ENCODE peak calls at places on chromosomes 16 and 17, in seven cellular contexts. S, J, C, Z, G, W and X are unnamed samples. For H3K36me3 and H3K9me3, the result is how much of the 10 kb centered on the place peaks cover.

GRCh38 chr17:67289174-67289876 is 44.3 kb upstream of the HELZ start:
- DNase-seq in S (peak), J (no peak), C (peak), Z (peak), G (peak), W (no peak), X (peak)

GRCh38 chr17:34639706-34640425 is 60.5 kb downstream of the TMEM132E start:
- DNase-seq in S (no peak), J (no peak), C (no peak), Z (no peak), G (no peak), W (no peak), X (no peak)

GRCh38 chr16:70577256-70577698 is 53.7 kb downstream of the SF3B3 start:
- DNase-seq in S (peak), J (no peak), C (no peak), Z (no peak), G (peak), W (peak), X (peak)

GRCh38 chr17:2406903-2407790 is 6.3 kb upstream of the MNT start:
- DNase-seq in S (peak), J (no peak), C (peak), Z (peak), G (peak), W (no peak), X (peak)

GRCh38 chr17:70086468-70086867 is 11.4 kb downstream of the KCNJ16 start:
- DNase-seq in S (no peak), J (no peak), C (no peak), Z (no peak), G (peak), W (no peak), X (no peak)

GRCh38 chr16:87000007-87000406 is 317.2 kb downstream of the C16orf95 start:
- DNase-seq in S (no peak), J (no peak), C (no peak), Z (no peak), G (no peak), W (no peak), X (no peak)

GRCh38 chr17:64507418-64507766 is 615 bp downstream of the CEP95 start:
- DNase-seq in S (peak), J (no peak), C (no peak), Z (no peak), G (peak), W (peak), X (peak)

GRCh38 chr17:3641717-3642486 is 5.3 kb downstream of the CTNS start:
- DNase-seq in S (no peak), J (no peak), C (no peak), Z (no peak), G (no peak), W (no peak), X (no peak)

GRCh38 chr16:13906426-13907089 is 13.4 kb upstream of the ERCC4 start:
- DNase-seq in S (no peak), J (no peak), C (no peak), Z (no peak), G (no peak), W (peak), X (no peak)

GRCh38 chr16:24996301-24996700 is 18.9 kb downstream of the ARHGAP17 start:
- DNase-seq in S (no peak), J (no peak), C (no peak), Z (no peak), G (no peak), W (no peak), X (no peak)

GRCh38 chr16:72740346-72740745 is 307.6 kb downstream of the ZFHX3 start:
- DNase-seq in S (no peak), J (no peak), C (no peak), Z (no peak), G (no peak), W (no peak), X (no peak)

GRCh38 chr17:65278050-65278819 is 141.1 kb downstream of the RGS9 start:
- DNase-seq in S (peak), J (no peak), C (no peak), Z (peak), G (peak), W (peak), X (peak)

GRCh38 chr17:41521574-41522261 is 3.0 kb upstream of the KRT15 start:
- DNase-seq in S (no peak), J (no peak), C (no peak), Z (no peak), G (peak), W (no peak), X (peak)

GRCh38 chr17:56834380-56835258 is 668 bp downstream of the DGKE start:
- DNase-seq in S (peak), J (peak), C (peak), Z (peak), G (peak), W (peak), X (peak)

GRCh38 chr17:64056269-64057005 is 36.0 kb upstream of the ICAM2 start:
- DNase-seq in S (no peak), J (peak), C (no peak), Z (no peak), G (no peak), W (peak), X (no peak)

GRCh38 chr17:9360610-9361571 is 214.7 kb downstream of the STX8 start:
- DNase-seq in S (peak), J (no peak), C (no peak), Z (peak), G (peak), W (no peak), X (no peak)

GRCh38 chr17:78019367-78019975 is 61.0 kb downstream of the TNRC6C start:
- DNase-seq in S (no peak), J (peak), C (no peak), Z (no peak), G (peak), W (peak), X (no peak)

GRCh38 chr17:4215882-4216411 is 47.8 kb downstream of the ANKFY1 start:
- DNase-seq in S (no peak), J (no peak), C (no peak), Z (no peak), G (no peak), W (peak), X (no peak)

GRCh38 chr17:61219460-61219859 is 180.2 kb upstream of the TBX2 start:
- DNase-seq in S (peak), J (no peak), C (peak), Z (no peak), G (peak), W (no peak), X (no peak)

GRCh38 chr16:6961704-6962103 is 370.9 kb upstream of the RBFOX1 start:
- DNase-seq in S (no peak), J (no peak), C (no peak), Z (no peak), G (no peak), W (no peak), X (no peak)

GRCh38 chr16:4347010-4347409 is 4.1 kb downstream of the PAM16 start:
- DNase-seq in S (no peak), J (no peak), C (no peak), Z (no peak), G (peak), W (no peak), X (no peak)

GRCh38 chr17:82985973-82986372 is 93.4 kb upstream of the METRNL start:
- DNase-seq in S (peak), J (no peak), C (no peak), Z (no peak), G (peak), W (no peak), X (peak)

GRCh38 chr17:56910509-56911235 is 3.2 kb downstream of the TRIM25 start:
- DNase-seq in S (no peak), J (no peak), C (no peak), Z (no peak), G (no peak), W (no peak), X (no peak)

GRCh38 chr17:41500131-41500911 is 5.1 kb downstream of the KRT13 start:
- DNase-seq in S (no peak), J (no peak), C (no peak), Z (no peak), G (no peak), W (no peak), X (peak)

GRCh38 chr16:3964686-3965290 is 84.3 kb upstream of the CREBBP start:
- DNase-seq in S (no peak), J (no peak), C (no peak), Z (no peak), G (no peak), W (no peak), X (no peak)

GRCh38 chr16:2500937-2501750 is 12.6 kb upstream of the ATP6V0C start:
- DNase-seq in S (peak), J (peak), C (peak), Z (peak), G (peak), W (peak), X (peak)

GRCh38 chr16:83113811-83114210 is 487.0 kb downstream of the CDH13 start:
- DNase-seq in S (no peak), J (no peak), C (no peak), Z (no peak), G (peak), W (no peak), X (no peak)

GRCh38 chr17:40556884-40557414 is 8.3 kb downstream of the CCR7 start:
- DNase-seq in S (peak), J (no peak), C (peak), Z (peak), G (no peak), W (no peak), X (no peak)

GRCh38 chr17:21275579-21276339 is 8.8 kb upstream of the MAP2K3 start:
- DNase-seq in S (peak), J (peak), C (peak), Z (peak), G (peak), W (peak), X (peak)

GRCh38 chr16:75244844-75245758 is 6.3 kb downstream of the BCAR1 start:
- DNase-seq in S (peak), J (no peak), C (peak), Z (peak), G (peak), W (no peak), X (peak)

GRCh38 chr17:41287050-41287449 is 11.6 kb downstream of the KRTAP9-7 start:
- DNase-seq in S (no peak), J (no peak), C (no peak), Z (no peak), G (no peak), W (no peak), X (no peak)

DNA sequence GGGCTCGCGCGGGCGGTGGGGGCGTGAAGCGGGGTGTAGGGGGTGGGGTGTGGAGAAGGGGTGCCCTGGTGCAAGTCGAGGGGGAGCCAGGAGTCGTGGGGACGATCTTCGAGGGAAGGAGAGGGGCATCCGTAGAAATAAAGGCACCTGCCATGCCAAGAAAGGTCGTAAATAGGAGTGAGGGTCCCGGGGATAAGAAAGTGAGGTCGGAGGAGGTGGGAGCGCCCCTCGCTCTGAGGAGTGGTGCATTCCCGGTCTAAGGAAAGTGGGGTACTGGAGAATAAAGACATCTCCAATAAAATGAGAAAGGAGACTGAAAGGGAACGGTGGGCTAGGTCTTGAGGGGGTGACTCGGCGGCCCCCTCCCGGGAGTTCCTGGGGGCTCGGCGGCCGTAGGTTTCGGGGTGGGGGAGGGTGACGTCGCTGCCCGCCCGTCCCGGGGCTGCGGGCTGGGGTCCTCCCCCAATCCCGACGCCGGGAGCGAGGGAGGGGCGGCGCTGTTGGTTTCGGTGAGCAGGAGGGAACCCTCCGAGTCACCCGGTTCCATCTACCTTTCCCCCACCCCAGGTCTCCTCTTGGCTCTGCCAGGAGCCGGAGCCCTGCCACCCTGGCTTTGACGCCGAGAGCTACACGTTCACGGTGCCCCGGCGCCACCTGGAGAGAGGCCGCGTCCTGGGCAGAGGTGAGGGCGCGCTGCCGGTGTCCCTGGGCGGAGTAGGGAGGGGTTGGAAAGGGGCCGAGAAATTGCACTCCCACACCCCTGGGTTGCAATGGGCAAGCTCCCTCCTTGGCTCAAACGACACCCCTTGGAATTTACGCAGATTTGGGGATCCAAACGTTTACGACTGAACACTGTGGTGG is 868 bp downstream of the CDH1 start:
- DNase-seq in S (no peak), J (no peak), C (no peak), Z (peak), G (no peak), W (no peak), X (no peak)
- H3K4me3 ChIP-seq in S (no peak), J (no peak), C (peak), Z (no peak), G (no peak), W (no peak), X (no peak)

GRCh38 chr17:50187403-50187735 is 14.1 kb downstream of the COL1A1 start:
- DNase-seq in S (no peak), J (no peak), C (no peak), Z (no peak), G (no peak), W (no peak), X (no peak)

GRCh38 chr17:50185724-50186545 is 15.5 kb downstream of the COL1A1 start:
- DNase-seq in S (no peak), J (no peak), C (no peak), Z (no peak), G (no peak), W (no peak), X (no peak)

GRCh38 chr17:50187741-50188520 is 13.5 kb downstream of the COL1A1 start:
- DNase-seq in S (no peak), J (no peak), C (no peak), Z (no peak), G (peak), W (no peak), X (no peak)

GRCh38 chr17:50188521-50189395 is 12.7 kb downstream of the COL1A1 start:
- DNase-seq in S (no peak), J (no peak), C (no peak), Z (no peak), G (no peak), W (no peak), X (no peak)

DNA sequence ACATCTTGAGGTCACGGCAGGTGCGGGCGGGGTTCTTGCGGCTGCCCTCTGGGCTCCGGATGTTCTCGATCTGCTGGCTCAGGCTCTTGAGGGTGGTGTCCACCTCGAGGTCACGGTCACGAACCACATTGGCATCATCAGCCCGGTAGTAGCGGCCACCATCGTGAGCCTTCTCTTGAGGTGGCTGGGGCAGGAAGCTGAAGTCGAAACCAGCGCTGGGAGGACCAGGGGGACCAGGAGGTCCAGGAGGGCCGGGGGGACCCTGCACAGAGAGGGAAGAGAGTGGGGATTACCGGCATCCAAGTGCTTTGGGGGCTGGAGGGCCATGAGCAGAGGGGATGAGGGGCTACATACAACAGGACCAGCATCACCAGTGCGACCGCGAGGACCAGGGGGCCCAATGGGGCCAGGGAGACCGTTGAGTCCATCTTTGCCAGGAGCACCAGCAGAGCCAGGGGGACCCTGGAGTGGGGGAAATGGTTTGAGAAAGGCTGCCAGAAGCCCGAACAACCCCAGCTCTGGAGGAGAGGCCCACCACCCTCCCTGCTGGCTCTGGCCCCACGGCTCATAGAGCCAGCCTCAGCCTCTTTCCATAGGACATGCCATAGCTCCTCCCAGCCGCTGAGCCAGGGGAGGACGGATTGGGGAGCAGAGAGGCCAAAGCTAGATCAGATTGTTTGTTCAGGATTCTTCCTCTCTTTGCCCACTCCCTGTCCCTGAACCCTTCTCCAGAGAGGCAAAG is 14.6 kb downstream of the COL1A1 start:
- DNase-seq in S (no peak), J (no peak), C (no peak), Z (no peak), G (peak), W (no peak), X (no peak)
- H3K36me3 ChIP-seq in S (under half), J (under half), C (half or more), Z (under half), G (half or more), W (under half), X (half or more)

GRCh38 chr16:12728471-12728870 is 75.2 kb downstream of the CPPED1 start:
- DNase-seq in S (no peak), J (no peak), C (no peak), Z (no peak), G (no peak), W (no peak), X (no peak)

GRCh38 chr16:12729448-12729847 is 74.2 kb downstream of the CPPED1 start:
- DNase-seq in S (no peak), J (no peak), C (no peak), Z (no peak), G (peak), W (no peak), X (peak)

GRCh38 chr16:12735805-12736204 is 67.9 kb downstream of the CPPED1 start:
- DNase-seq in S (no peak), J (no peak), C (no peak), Z (no peak), G (no peak), W (no peak), X (no peak)

GRCh38 chr16:12737563-12737962 is 66.1 kb downstream of the CPPED1 start:
- DNase-seq in S (no peak), J (no peak), C (no peak), Z (no peak), G (no peak), W (no peak), X (no peak)

DNA sequence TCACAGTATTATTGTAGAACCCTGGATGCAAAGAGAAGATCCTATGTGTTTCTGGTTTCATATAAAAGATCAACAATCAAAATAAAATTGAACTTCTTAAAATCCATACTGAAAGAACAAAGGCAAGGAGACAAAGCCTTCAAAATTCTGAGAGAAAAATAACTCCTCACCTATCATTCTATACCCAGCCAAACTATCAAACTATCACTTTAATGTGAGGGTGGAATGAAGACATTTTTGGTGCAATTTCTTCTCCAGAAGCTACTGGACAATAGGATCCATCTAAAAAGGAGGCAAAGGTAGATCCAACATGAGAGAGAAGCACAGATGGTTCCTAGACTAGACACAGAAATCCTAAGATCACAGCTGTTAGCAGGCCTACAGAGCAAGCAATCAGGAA is 71.1 kb downstream of the CPPED1 start:
- DNase-seq in S (no peak), J (no peak), C (no peak), Z (no peak), G (no peak), W (no peak), X (no peak)
- H3K9me3 ChIP-seq in S (under half), J (under half), C (under half), Z (under half), G (under half), W (under half), X (under half)

DNA sequence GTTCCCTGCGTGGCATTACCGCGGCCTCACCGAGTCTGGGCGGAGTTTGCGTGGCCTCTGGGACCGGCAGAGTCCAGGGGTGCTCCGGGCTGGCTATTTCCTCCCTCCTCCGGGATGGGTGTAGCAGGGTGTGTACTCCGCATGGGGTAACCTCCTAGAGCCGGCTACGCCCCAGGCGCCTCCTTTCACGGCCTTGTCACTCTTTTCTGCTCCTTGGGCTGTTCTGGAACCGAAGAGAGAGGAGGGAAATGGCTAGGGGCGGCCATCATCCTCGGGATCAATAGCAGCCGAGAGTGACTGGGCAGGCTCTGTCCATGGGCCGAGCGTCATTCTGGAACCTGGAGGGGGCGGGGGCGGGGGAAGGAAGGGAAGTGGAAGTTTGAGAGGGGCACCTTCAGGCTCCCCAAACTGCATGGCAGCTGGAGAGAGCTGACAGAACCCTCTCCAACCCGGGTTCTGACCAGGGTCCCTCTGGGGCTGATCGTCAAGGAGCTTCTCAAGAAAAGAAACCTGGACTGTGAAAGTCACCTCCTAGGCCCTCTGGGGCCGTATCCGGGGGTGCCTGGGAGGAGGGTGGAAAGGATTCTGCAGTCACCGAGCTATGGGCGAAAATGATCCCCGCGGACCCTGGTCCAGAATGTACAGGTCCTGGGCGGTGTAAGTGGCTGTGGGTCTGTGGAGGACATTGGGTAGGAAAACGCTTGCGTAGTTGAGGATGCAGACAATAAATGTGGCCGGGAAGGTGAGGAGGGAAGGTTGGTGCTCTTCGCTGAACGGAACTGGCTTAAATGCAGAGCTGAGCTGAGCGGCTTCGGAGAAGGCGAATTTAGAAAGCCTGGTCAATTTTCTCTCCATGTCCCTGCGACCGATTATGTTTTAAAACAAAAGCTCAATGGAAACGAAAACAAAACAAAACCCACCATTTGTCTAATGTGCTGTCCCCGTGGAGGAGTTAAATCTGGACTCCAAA is 3.8 kb upstream of the LHX1 start:
- DNase-seq in S (no peak), J (no peak), C (no peak), Z (no peak), G (no peak), W (no peak), X (no peak)
- H3K4me3 ChIP-seq in S (no peak), J (no peak), C (peak), Z (no peak), G (no peak), W (no peak), X (no peak)

GRCh38 chr16:27505297-27506236 is 44.1 kb downstream of the GTF3C1 start:
- DNase-seq in S (peak), J (no peak), C (peak), Z (no peak), G (no peak), W (no peak), X (no peak)
- H3K36me3 ChIP-seq in S (under half), J (under half), C (half or more), Z (under half), G (under half), W (under half), X (half or more)